ENCODE peak calls at places on chromosomes 2 and 18, in ten cellular contexts. One of them, this sample, is unnamed.

GRCh38 chr2:161208527-161209139 is 48.4 kb downstream of the TANK start:
- DNase-seq in effector memory CD4-positive, alpha-beta T cell: no peak
- DNase-seq in A549: peak
- DNase-seq in OCI-LY7: no peak
- DNase-seq in NT2/D1: no peak
- DNase-seq in mammary epithelial cell: peak
- DNase-seq in H7: no peak
- DNase-seq in gastrocnemius medialis: peak
- DNase-seq in endodermal cell: peak
- DNase-seq in CD8-positive, alpha-beta T cell: no peak
- DNase-seq in this sample: no peak

GRCh38 chr2:232309592-232309991 is 69.0 kb upstream of the ALPP start:
- DNase-seq in H7: peak
- DNase-seq in effector memory CD4-positive, alpha-beta T cell: no peak
- DNase-seq in OCI-LY7: peak
- DNase-seq in gastrocnemius medialis: no peak
- DNase-seq in NT2/D1: no peak
- DNase-seq in endodermal cell: no peak
- DNase-seq in CD8-positive, alpha-beta T cell: no peak
- DNase-seq in mammary epithelial cell: no peak
- DNase-seq in A549: no peak
- DNase-seq in this sample: peak

GRCh38 chr2:237686659-237687136 is 59.3 kb downstream of the LRRFIP1 start:
- DNase-seq in H7: no peak
- DNase-seq in endodermal cell: no peak
- DNase-seq in OCI-LY7: no peak
- DNase-seq in A549: peak
- DNase-seq in effector memory CD4-positive, alpha-beta T cell: no peak
- DNase-seq in NT2/D1: no peak
- DNase-seq in CD8-positive, alpha-beta T cell: no peak
- DNase-seq in gastrocnemius medialis: peak
- DNase-seq in mammary epithelial cell: no peak
- DNase-seq in this sample: no peak

GRCh38 chr18:55064760-55065159 is 105.5 kb upstream of the CCDC68 start:
- DNase-seq in effector memory CD4-positive, alpha-beta T cell: no peak
- DNase-seq in A549: no peak
- DNase-seq in H7: no peak
- DNase-seq in OCI-LY7: no peak
- DNase-seq in CD8-positive, alpha-beta T cell: no peak
- DNase-seq in gastrocnemius medialis: no peak
- DNase-seq in endodermal cell: no peak
- DNase-seq in mammary epithelial cell: no peak
- DNase-seq in NT2/D1: no peak
- DNase-seq in this sample: no peak

GRCh38 chr2:235230809-235231601 is 262.8 kb upstream of the AGAP1 start:
- DNase-seq in gastrocnemius medialis: no peak
- DNase-seq in OCI-LY7: no peak
- DNase-seq in NT2/D1: no peak
- DNase-seq in effector memory CD4-positive, alpha-beta T cell: no peak
- DNase-seq in CD8-positive, alpha-beta T cell: no peak
- DNase-seq in H7: no peak
- DNase-seq in A549: no peak
- DNase-seq in endodermal cell: no peak
- DNase-seq in mammary epithelial cell: no peak
- DNase-seq in this sample: no peak

GRCh38 chr2:201754683-201755415 is 25.9 kb downstream of the ALS2 start:
- DNase-seq in gastrocnemius medialis: no peak
- DNase-seq in A549: peak
- DNase-seq in CD8-positive, alpha-beta T cell: no peak
- DNase-seq in OCI-LY7: no peak
- DNase-seq in H7: no peak
- DNase-seq in effector memory CD4-positive, alpha-beta T cell: no peak
- DNase-seq in mammary epithelial cell: no peak
- DNase-seq in NT2/D1: no peak
- DNase-seq in endodermal cell: no peak
- DNase-seq in this sample: no peak

GRCh38 chr18:58104071-58104470 is 60.0 kb downstream of the NEDD4L start:
- DNase-seq in CD8-positive, alpha-beta T cell: no peak
- DNase-seq in H7: no peak
- DNase-seq in endodermal cell: peak
- DNase-seq in OCI-LY7: no peak
- DNase-seq in NT2/D1: no peak
- DNase-seq in mammary epithelial cell: no peak
- DNase-seq in effector memory CD4-positive, alpha-beta T cell: no peak
- DNase-seq in A549: no peak
- DNase-seq in gastrocnemius medialis: no peak
- DNase-seq in this sample: no peak

GRCh38 chr2:211957799-211958198 is 580.8 kb downstream of the ERBB4 start:
- DNase-seq in endodermal cell: no peak
- DNase-seq in H7: no peak
- DNase-seq in gastrocnemius medialis: no peak
- DNase-seq in NT2/D1: no peak
- DNase-seq in mammary epithelial cell: no peak
- DNase-seq in CD8-positive, alpha-beta T cell: no peak
- DNase-seq in effector memory CD4-positive, alpha-beta T cell: no peak
- DNase-seq in A549: no peak
- DNase-seq in OCI-LY7: no peak
- DNase-seq in this sample: no peak

GRCh38 chr2:158191076-158191566 is 89.4 kb downstream of the UPP2 start:
- DNase-seq in A549: no peak
- DNase-seq in CD8-positive, alpha-beta T cell: no peak
- DNase-seq in NT2/D1: no peak
- DNase-seq in endodermal cell: no peak
- DNase-seq in H7: no peak
- DNase-seq in effector memory CD4-positive, alpha-beta T cell: no peak
- DNase-seq in mammary epithelial cell: no peak
- DNase-seq in gastrocnemius medialis: no peak
- DNase-seq in OCI-LY7: no peak
- DNase-seq in this sample: peak

GRCh38 chr18:44036500-44036899 is 644.2 kb upstream of the SETBP1 start:
- DNase-seq in mammary epithelial cell: no peak
- DNase-seq in A549: no peak
- DNase-seq in effector memory CD4-positive, alpha-beta T cell: no peak
- DNase-seq in gastrocnemius medialis: no peak
- DNase-seq in CD8-positive, alpha-beta T cell: no peak
- DNase-seq in OCI-LY7: no peak
- DNase-seq in H7: peak
- DNase-seq in endodermal cell: no peak
- DNase-seq in NT2/D1: no peak
- DNase-seq in this sample: no peak

GRCh38 chr2:101418704-101419663 is 31.7 kb upstream of the CREG2 start:
- DNase-seq in A549: peak
- DNase-seq in gastrocnemius medialis: peak
- DNase-seq in mammary epithelial cell: peak
- DNase-seq in endodermal cell: peak
- DNase-seq in OCI-LY7: peak
- DNase-seq in H7: peak
- DNase-seq in NT2/D1: peak
- DNase-seq in CD8-positive, alpha-beta T cell: peak
- DNase-seq in effector memory CD4-positive, alpha-beta T cell: peak
- DNase-seq in this sample: peak

GRCh38 chr2:29657674-29658073 is 263.7 kb downstream of the ALK start:
- DNase-seq in gastrocnemius medialis: no peak
- DNase-seq in CD8-positive, alpha-beta T cell: no peak
- DNase-seq in endodermal cell: no peak
- DNase-seq in mammary epithelial cell: no peak
- DNase-seq in A549: no peak
- DNase-seq in NT2/D1: no peak
- DNase-seq in effector memory CD4-positive, alpha-beta T cell: no peak
- DNase-seq in OCI-LY7: no peak
- DNase-seq in H7: no peak
- DNase-seq in this sample: no peak

GRCh38 chr2:204234879-204235278 is 298.3 kb downstream of the ICOS start:
- DNase-seq in A549: peak
- DNase-seq in NT2/D1: no peak
- DNase-seq in mammary epithelial cell: no peak
- DNase-seq in H7: no peak
- DNase-seq in OCI-LY7: no peak
- DNase-seq in CD8-positive, alpha-beta T cell: no peak
- DNase-seq in endodermal cell: no peak
- DNase-seq in effector memory CD4-positive, alpha-beta T cell: no peak
- DNase-seq in gastrocnemius medialis: no peak
- DNase-seq in this sample: no peak

GRCh38 chr18:41457730-41458129 is 497.3 kb upstream of the PIK3C3 start:
- DNase-seq in A549: no peak
- DNase-seq in CD8-positive, alpha-beta T cell: no peak
- DNase-seq in effector memory CD4-positive, alpha-beta T cell: no peak
- DNase-seq in NT2/D1: no peak
- DNase-seq in endodermal cell: no peak
- DNase-seq in OCI-LY7: no peak
- DNase-seq in mammary epithelial cell: no peak
- DNase-seq in gastrocnemius medialis: no peak
- DNase-seq in H7: no peak
- DNase-seq in this sample: no peak

GRCh38 chr2:160308915-160309314 is 108.8 kb upstream of the ITGB6 start:
- DNase-seq in mammary epithelial cell: peak
- DNase-seq in A549: no peak
- DNase-seq in CD8-positive, alpha-beta T cell: no peak
- DNase-seq in effector memory CD4-positive, alpha-beta T cell: no peak
- DNase-seq in gastrocnemius medialis: no peak
- DNase-seq in endodermal cell: no peak
- DNase-seq in NT2/D1: peak
- DNase-seq in H7: no peak
- DNase-seq in OCI-LY7: no peak
- DNase-seq in this sample: no peak

GRCh38 chr2:100058014-100058310 is 84.4 kb downstream of the AFF3 start:
- DNase-seq in H7: no peak
- DNase-seq in endodermal cell: no peak
- DNase-seq in effector memory CD4-positive, alpha-beta T cell: no peak
- DNase-seq in CD8-positive, alpha-beta T cell: no peak
- DNase-seq in mammary epithelial cell: no peak
- DNase-seq in gastrocnemius medialis: no peak
- DNase-seq in A549: no peak
- DNase-seq in OCI-LY7: no peak
- DNase-seq in NT2/D1: no peak
- DNase-seq in this sample: no peak

GRCh38 chr2:192146069-192147006 is 48.4 kb downstream of the TMEFF2 start:
- DNase-seq in mammary epithelial cell: peak
- DNase-seq in H7: no peak
- DNase-seq in NT2/D1: no peak
- DNase-seq in effector memory CD4-positive, alpha-beta T cell: no peak
- DNase-seq in endodermal cell: no peak
- DNase-seq in OCI-LY7: no peak
- DNase-seq in A549: peak
- DNase-seq in CD8-positive, alpha-beta T cell: no peak
- DNase-seq in gastrocnemius medialis: no peak
- DNase-seq in this sample: no peak

GRCh38 chr18:26764584-26764983 is 100.9 kb downstream of the AQP4 start:
- DNase-seq in endodermal cell: no peak
- DNase-seq in OCI-LY7: no peak
- DNase-seq in A549: no peak
- DNase-seq in CD8-positive, alpha-beta T cell: no peak
- DNase-seq in effector memory CD4-positive, alpha-beta T cell: no peak
- DNase-seq in gastrocnemius medialis: no peak
- DNase-seq in H7: no peak
- DNase-seq in NT2/D1: no peak
- DNase-seq in mammary epithelial cell: no peak
- DNase-seq in this sample: no peak

GRCh38 chr2:28327963-28328922 is 64.4 kb upstream of the FOSL2 start:
- DNase-seq in H7: no peak
- DNase-seq in A549: no peak
- DNase-seq in gastrocnemius medialis: no peak
- DNase-seq in endodermal cell: peak
- DNase-seq in NT2/D1: no peak
- DNase-seq in effector memory CD4-positive, alpha-beta T cell: no peak
- DNase-seq in CD8-positive, alpha-beta T cell: no peak
- DNase-seq in OCI-LY7: no peak
- DNase-seq in mammary epithelial cell: no peak
- DNase-seq in this sample: no peak
- H3K4me3 ChIP-seq in H7: no peak
- H3K4me3 ChIP-seq in A549: no peak
- H3K4me3 ChIP-seq in gastrocnemius medialis: no peak
- H3K4me3 ChIP-seq in endodermal cell: no peak
- H3K4me3 ChIP-seq in NT2/D1: no peak
- H3K4me3 ChIP-seq in effector memory CD4-positive, alpha-beta T cell: no peak
- H3K4me3 ChIP-seq in CD8-positive, alpha-beta T cell: no peak
- H3K4me3 ChIP-seq in OCI-LY7: no peak
- H3K4me3 ChIP-seq in mammary epithelial cell: no peak
- H3K4me3 ChIP-seq in this sample: no peak

DNA sequence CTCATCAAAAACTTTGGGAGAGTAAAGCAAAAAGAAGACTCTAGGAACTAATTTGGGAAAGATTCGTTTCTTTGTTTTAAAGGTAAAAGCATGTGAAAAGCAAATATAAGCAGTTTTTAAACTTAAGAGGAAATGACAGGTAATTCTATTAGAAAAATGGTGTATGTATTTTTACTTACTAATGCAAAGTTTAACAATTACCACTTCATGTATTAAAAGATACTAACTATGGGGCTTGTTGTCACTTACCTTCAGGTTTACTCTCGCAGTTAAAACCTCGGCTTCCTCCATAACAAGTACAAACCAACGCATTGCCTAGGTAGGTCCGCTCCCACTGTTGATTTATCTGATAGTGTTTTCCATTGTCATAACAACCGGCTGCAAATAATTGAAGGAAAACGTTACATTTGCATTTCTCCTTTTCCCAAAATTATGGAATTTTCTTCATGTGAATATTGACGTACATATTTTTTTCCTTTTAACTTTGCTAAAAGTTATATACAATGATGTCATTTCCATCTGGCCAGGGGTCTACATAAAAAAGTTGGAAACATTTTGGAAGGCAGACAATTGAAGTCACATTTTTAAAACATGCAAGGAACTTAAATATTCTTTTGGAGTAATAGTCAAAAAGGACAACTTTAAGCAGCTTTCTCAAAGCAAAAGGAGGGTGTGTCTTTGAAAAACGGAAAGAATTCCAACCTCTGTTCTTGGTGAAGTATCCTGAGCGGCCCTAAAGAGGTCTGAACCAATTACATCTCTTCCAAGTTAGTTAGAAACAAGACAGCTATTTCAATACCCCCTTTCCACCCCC is 1.2 kb downstream of the FN1 start:
- DNase-seq in gastrocnemius medialis: no peak
- DNase-seq in mammary epithelial cell: no peak
- DNase-seq in effector memory CD4-positive, alpha-beta T cell: no peak
- DNase-seq in H7: no peak
- DNase-seq in NT2/D1: no peak
- DNase-seq in A549: no peak
- DNase-seq in OCI-LY7: no peak
- DNase-seq in CD8-positive, alpha-beta T cell: no peak
- DNase-seq in endodermal cell: no peak
- DNase-seq in this sample: no peak
- H3K4me3 ChIP-seq in gastrocnemius medialis: no peak
- H3K4me3 ChIP-seq in mammary epithelial cell: peak
- H3K4me3 ChIP-seq in effector memory CD4-positive, alpha-beta T cell: no peak
- H3K4me3 ChIP-seq in H7: peak
- H3K4me3 ChIP-seq in NT2/D1: peak
- H3K4me3 ChIP-seq in A549: peak
- H3K4me3 ChIP-seq in OCI-LY7: no peak
- H3K4me3 ChIP-seq in CD8-positive, alpha-beta T cell: no peak
- H3K4me3 ChIP-seq in endodermal cell: peak
- H3K4me3 ChIP-seq in this sample: no peak

GRCh38 chr2:238790877-238791276 is 57.0 kb upstream of the TWIST2 start:
- DNase-seq in mammary epithelial cell: no peak
- DNase-seq in gastrocnemius medialis: no peak
- DNase-seq in endodermal cell: peak
- DNase-seq in OCI-LY7: no peak
- DNase-seq in NT2/D1: no peak
- DNase-seq in effector memory CD4-positive, alpha-beta T cell: no peak
- DNase-seq in CD8-positive, alpha-beta T cell: no peak
- DNase-seq in H7: no peak
- DNase-seq in A549: no peak
- DNase-seq in this sample: no peak
- H3K4me3 ChIP-seq in mammary epithelial cell: no peak
- H3K4me3 ChIP-seq in gastrocnemius medialis: no peak
- H3K4me3 ChIP-seq in endodermal cell: no peak
- H3K4me3 ChIP-seq in OCI-LY7: no peak
- H3K4me3 ChIP-seq in NT2/D1: no peak
- H3K4me3 ChIP-seq in effector memory CD4-positive, alpha-beta T cell: no peak
- H3K4me3 ChIP-seq in CD8-positive, alpha-beta T cell: no peak
- H3K4me3 ChIP-seq in H7: no peak
- H3K4me3 ChIP-seq in A549: no peak
- H3K4me3 ChIP-seq in this sample: no peak

GRCh38 chr2:216557413-216557812 is 58.8 kb downstream of the RPL37A start:
- DNase-seq in A549: no peak
- DNase-seq in mammary epithelial cell: no peak
- DNase-seq in gastrocnemius medialis: no peak
- DNase-seq in NT2/D1: no peak
- DNase-seq in OCI-LY7: no peak
- DNase-seq in effector memory CD4-positive, alpha-beta T cell: no peak
- DNase-seq in H7: no peak
- DNase-seq in CD8-positive, alpha-beta T cell: no peak
- DNase-seq in endodermal cell: peak
- DNase-seq in this sample: no peak
- H3K4me3 ChIP-seq in A549: no peak
- H3K4me3 ChIP-seq in mammary epithelial cell: no peak
- H3K4me3 ChIP-seq in gastrocnemius medialis: no peak
- H3K4me3 ChIP-seq in NT2/D1: no peak
- H3K4me3 ChIP-seq in OCI-LY7: no peak
- H3K4me3 ChIP-seq in effector memory CD4-positive, alpha-beta T cell: no peak
- H3K4me3 ChIP-seq in H7: no peak
- H3K4me3 ChIP-seq in CD8-positive, alpha-beta T cell: no peak
- H3K4me3 ChIP-seq in endodermal cell: no peak
- H3K4me3 ChIP-seq in this sample: no peak

This sample was measured in Jurkat, Clone E6-1.